ENCODE peak calls at places on chromosomes 3 and 15, in six cellular contexts. K is GM23338, M is upper lobe of right lung, T is adrenal gland, Q is AG04450, H is adipocyte. A is an unnamed sample.

GRCh38 chr3:61574854-61575253 is 13.5 kb downstream of the PTPRG start:
- DNase-seq in M (no peak), H (peak; percentile 48), T (no peak), Q (peak; percentile 91), K (no peak), A (no peak)

GRCh38 chr3:179852117-179852886 is 184.4 kb downstream of the PEX5L start:
- DNase-seq in T (peak; percentile 4), H (peak; percentile 30), Q (peak; percentile 59), K (peak; percentile 59), M (no peak), A (peak; percentile 47)

GRCh38 chr15:57505949-57506391 is 85.7 kb upstream of the MYZAP start:
- DNase-seq in M (peak; percentile 77), Q (no peak), T (no peak), K (peak; percentile 15), H (peak; percentile 45), A (no peak)

GRCh38 chr15:49674370-49674769 is 53.5 kb downstream of the DTWD1 start:
- DNase-seq in H (peak; percentile 70), M (no peak), T (no peak), K (no peak), Q (no peak), A (no peak)

GRCh38 chr15:61195116-61196002 is 33.7 kb downstream of the RORA start:
- DNase-seq in T (peak; percentile 12), H (peak; percentile 41), K (peak; percentile 72), Q (no peak), M (no peak), A (peak; percentile 35)

GRCh38 chr3:12515631-12516030 is 29.7 kb downstream of the MKRN2OS start:
- DNase-seq in K (no peak), T (no peak), Q (no peak), M (no peak), H (no peak), A (no peak)

GRCh38 chr3:113531826-113532697 is at the start of gene SIDT1:
- DNase-seq in Q (no peak), H (peak; percentile 37), T (peak; percentile 35), K (peak; percentile 66), M (no peak), A (peak; percentile 34)

GRCh38 chr3:86388848-86389247 is 602.1 kb downstream of the VGLL3 start:
- DNase-seq in Q (no peak), T (no peak), M (no peak), H (no peak), K (peak; percentile 37), A (no peak)

GRCh38 chr3:82163907-82164520 is 402.6 kb upstream of the GBE1 start:
- DNase-seq in H (peak; percentile 39), K (peak; percentile 73), M (no peak), T (no peak), Q (no peak), A (no peak)

GRCh38 chr3:184176377-184177330 is 2.0 kb downstream of the AP2M1 start:
- DNase-seq in K (peak; percentile 95), M (peak; percentile 74), Q (peak; percentile 88), T (peak; percentile 91), H (peak; percentile 95), A (peak; percentile 94)

GRCh38 chr15:65355983-65356353 is 21.8 kb downstream of the IGDCC3 start:
- DNase-seq in M (no peak), Q (no peak), K (no peak), H (no peak), T (no peak), A (peak; percentile 62)

GRCh38 chr3:9347887-9348286 is 15.0 kb upstream of the THUMPD3 start:
- DNase-seq in T (no peak), K (no peak), H (peak; percentile 50), M (no peak), Q (no peak), A (no peak)

GRCh38 chr3:187807086-187807862 is 62.0 kb upstream of the BCL6 start:
- DNase-seq in K (no peak), H (peak; percentile 50), T (no peak), M (no peak), Q (peak; percentile 30), A (no peak)

GRCh38 chr3:9185701-9186100 is 63.7 kb downstream of the SRGAP3 start:
- DNase-seq in K (no peak), Q (no peak), M (no peak), T (no peak), H (no peak), A (no peak)

GRCh38 chr15:84888639-84889038 is 4.2 kb downstream of the SLC28A1 start:
- DNase-seq in M (peak; percentile 54), T (no peak), H (no peak), Q (no peak), K (no peak), A (peak; percentile 71)

GRCh38 chr3:186411994-186412393 is 50.0 kb upstream of the DGKG start:
- DNase-seq in K (no peak), Q (no peak), T (no peak), H (no peak), M (no peak), A (no peak)

GRCh38 chr3:44050051-44050570 is 191.6 kb upstream of the TOPAZ1 start:
- DNase-seq in M (no peak), Q (no peak), K (no peak), T (no peak), H (no peak), A (no peak)

GRCh38 chr3:155908086-155908485 is 37.6 kb downstream of the GMPS start:
- DNase-seq in M (no peak), H (no peak), Q (no peak), K (peak; percentile 46), T (no peak), A (peak; percentile 13)

GRCh38 chr15:55319537-55320325 is 709 bp downstream of the PIGB start:
- DNase-seq in K (no peak), T (peak; percentile 16), M (no peak), Q (no peak), H (no peak), A (no peak)

GRCh38 chr15:67322481-67322880 is 67.9 kb downstream of the IQCH start:
- DNase-seq in M (no peak), T (no peak), K (peak; percentile 24), Q (no peak), H (peak; percentile 17), A (no peak)

GRCh38 chr3:58272891-58273290 is 33.2 kb upstream of the RPP14 start:
- DNase-seq in H (peak; percentile 24), T (no peak), Q (no peak), M (no peak), K (no peak), A (no peak)

GRCh38 chr3:156811092-156811862 is 14.9 kb upstream of the LEKR1 start:
- DNase-seq in K (no peak), H (peak; percentile 68), M (no peak), Q (no peak), T (no peak), A (no peak)

GRCh38 chr3:189563841-189564563 is 67.2 kb upstream of the TP63 start:
- DNase-seq in Q (peak; percentile 64), H (peak; percentile 82), K (no peak), M (no peak), T (no peak), A (no peak)

GRCh38 chr15:29570121-29570930 is 251.9 kb downstream of the TJP1 start:
- DNase-seq in M (no peak), Q (no peak), H (peak; percentile 42), T (no peak), K (peak; percentile 60), A (peak; percentile 83)

GRCh38 chr15:74808840-74809229 is 3.8 kb upstream of the LMAN1L start:
- DNase-seq in K (peak; percentile 82), Q (no peak), T (no peak), M (no peak), H (no peak), A (peak; percentile 88)

GRCh38 chr3:186307594-186307993 is 54.4 kb downstream of the DGKG start:
- DNase-seq in Q (peak; percentile 18), M (no peak), T (no peak), H (peak; percentile 69), K (peak; percentile 59), A (no peak)

DNA sequence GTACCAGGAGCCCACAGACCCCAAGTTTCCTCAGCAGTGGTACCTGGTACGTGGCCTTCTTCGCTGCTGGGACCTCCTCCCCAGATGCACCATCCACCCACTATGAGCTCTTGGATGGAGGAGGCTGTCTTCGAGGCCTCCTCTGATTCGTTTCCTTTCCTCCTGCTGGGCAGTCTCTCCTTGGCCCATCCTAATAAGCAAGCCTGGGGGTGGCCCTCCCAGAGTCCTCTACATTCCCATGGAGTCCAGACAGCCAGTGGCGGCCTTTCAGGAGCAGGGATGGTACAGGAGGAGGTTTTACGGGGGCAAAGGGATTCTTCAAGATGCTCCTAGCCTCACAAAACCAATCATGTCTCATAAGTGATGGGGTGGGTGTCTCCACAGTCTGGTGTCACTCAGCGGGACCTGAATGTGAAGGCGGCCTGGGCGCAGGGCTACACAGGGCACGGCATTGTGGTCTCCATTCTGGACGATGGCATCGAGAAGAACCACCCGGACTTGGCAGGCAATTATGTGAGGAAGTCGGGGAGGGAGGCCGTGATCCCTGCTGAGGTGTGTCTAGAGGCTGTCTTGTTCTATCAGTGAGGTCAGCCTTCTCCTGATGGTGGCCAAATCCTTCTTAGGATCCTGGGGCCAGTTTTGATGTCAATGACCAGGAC is 7.7 kb upstream of the FES start:
- DNase-seq in K (no peak), M (no peak), T (no peak), Q (no peak), H (no peak), A (no peak)
- H3K4me3 ChIP-seq in K (no peak overlapping the region), M (no peak overlapping the region), T (no peak overlapping the region), Q (no peak overlapping the region), H (no peak overlapping the region), A (no peak overlapping the region)

GRCh38 chr15:89492934-89493631 is 3.3 kb downstream of the RHCG start:
- DNase-seq in T (no peak), M (no peak), K (no peak), H (no peak), Q (no peak), A (no peak)
- H3K27me3 ChIP-seq in T (peaks cover 40% of the 10 kb centered on the region), M (peaks cover 43% of the 10 kb centered on the region), K (peaks cover 33% of the 10 kb centered on the region), H (peaks cover 68% of the 10 kb centered on the region), Q (peaks cover 46% of the 10 kb centered on the region), A (peaks cover 30% of the 10 kb centered on the region)

DNA sequence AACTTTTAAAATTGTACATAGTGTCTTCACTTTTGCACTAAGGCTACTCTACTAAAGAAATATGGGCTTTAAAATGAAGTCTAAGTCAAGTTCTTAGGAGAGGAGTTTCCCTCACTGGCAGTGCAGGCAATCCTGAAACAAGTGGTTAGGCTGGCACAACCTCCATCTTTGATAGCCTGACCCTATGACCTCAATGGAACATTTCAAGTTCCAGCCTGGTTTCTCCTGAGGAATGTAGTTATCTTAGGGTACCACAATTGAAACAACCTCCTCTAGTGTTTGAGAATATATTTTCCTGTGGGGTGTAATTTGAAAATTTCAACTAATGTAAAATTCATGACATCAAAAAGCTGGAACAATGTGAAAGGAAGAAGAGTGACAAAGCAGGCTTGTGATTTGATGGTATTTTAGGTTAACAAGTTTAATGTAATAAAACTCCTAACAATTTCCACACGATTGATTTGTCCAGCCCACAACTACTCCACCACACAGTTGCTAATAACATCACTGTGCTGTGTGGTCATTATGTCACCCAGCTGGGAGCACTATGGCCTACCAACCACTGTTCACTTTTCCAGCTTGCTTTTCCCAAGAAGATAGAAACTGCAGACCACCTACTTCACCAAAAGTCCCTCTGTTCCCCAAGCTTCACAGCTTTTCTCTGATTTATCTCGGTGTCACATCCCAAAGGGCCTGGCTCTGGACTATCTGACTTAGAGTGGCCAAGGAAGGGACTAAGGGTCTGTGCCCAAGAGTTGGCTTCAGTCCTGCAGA is 1.8 kb downstream of the WWTR1 start:
- DNase-seq in H (peak; percentile 51), T (no peak), Q (no peak), M (no peak), K (no peak), A (no peak)
- H3K4me3 ChIP-seq in H (peak overlapping the region; percentile 94), T (peak overlapping the region; percentile 15), Q (peak overlapping the region; percentile 94), M (peak overlapping the region; percentile 75), K (peak overlapping the region; percentile 75), A (peak overlapping the region; percentile 89)

GRCh38 chr3:49028673-49029562 is at the start of gene IMPDH2:
- DNase-seq in T (peak; percentile 94), H (peak; percentile 98), Q (peak; percentile 81), M (peak; percentile 97), K (peak; percentile 96), A (peak; percentile 93)
- H3K27me3 ChIP-seq in T (no peaks in the 10 kb centered on the region), H (no peaks in the 10 kb centered on the region), Q (no peaks in the 10 kb centered on the region), M (no peaks in the 10 kb centered on the region), K (no peaks in the 10 kb centered on the region), A (no peaks in the 10 kb centered on the region)

GRCh38 chr15:101276501-101277037 is 716 bp downstream of the SELENOS start:
- DNase-seq in T (peak; percentile 40), H (peak; percentile 66), M (no peak), Q (no peak), K (peak; percentile 53), A (peak; percentile 42)
- H3K4me3 ChIP-seq in T (peak overlapping the region; percentile 71), H (peak overlapping the region; percentile 93), M (peak overlapping the region; percentile 87), Q (peak overlapping the region; percentile 62), K (peak overlapping the region; percentile 100), A (peak overlapping the region; percentile 93)